ENCODE peak calls at places on chromosomes 2 and 18, in five cellular contexts. S is mammary epithelial cell, F is SJSA1, Z is HCT116, C is heart right ventricle. L is an unnamed sample.

GRCh38 chr18:8874872-8875271 is 169.5 kb downstream of the MTCL1 start:
- DNase-seq in S (no peak), F (no peak), Z (no peak), C (no peak), L (no peak)

GRCh38 chr2:149994057-149994728 is 406.6 kb upstream of the MMADHC start:
- DNase-seq in S (peak; percentile 100), F (peak; percentile 57), Z (peak; percentile 73), C (no peak), L (no peak)

GRCh38 chr2:109514857-109515256 is 98.9 kb downstream of the SEPTIN10 start:
- DNase-seq in S (no peak), F (no peak), Z (no peak), C (no peak), L (no peak)

GRCh38 chr2:176105727-176106635 is 1.1 kb upstream of the HOXD11 start:
- DNase-seq in S (no peak), F (no peak), Z (no peak), C (no peak), L (peak; percentile 50)

GRCh38 chr2:119520696-119521436 is 3.4 kb downstream of the SCTR start:
- DNase-seq in S (no peak), F (no peak), Z (no peak), C (no peak), L (no peak)

GRCh38 chr2:217069263-217070042 is 209.6 kb upstream of the TNP1 start:
- DNase-seq in S (no peak), F (no peak), Z (no peak), C (no peak), L (no peak)

GRCh38 chr2:26560892-26561291 is 80.3 kb downstream of the CIB4 start:
- DNase-seq in S (no peak), F (no peak), Z (no peak), C (no peak), L (no peak)

GRCh38 chr2:211709394-211709793 is 829.2 kb downstream of the ERBB4 start:
- DNase-seq in S (no peak), F (no peak), Z (no peak), C (no peak), L (no peak)

GRCh38 chr2:55115795-55116597 is 65.7 kb upstream of the RTN4 start:
- DNase-seq in S (peak; percentile 55), F (peak; percentile 60), Z (peak; percentile 80), C (no peak), L (no peak)

GRCh38 chr18:46755315-46756171 is 1.3 kb downstream of the ST8SIA5 start:
- DNase-seq in S (no peak), F (no peak), Z (no peak), C (no peak), L (no peak)

GRCh38 chr2:43292297-43292696 is 65.9 kb upstream of the ZFP36L2 start:
- DNase-seq in S (no peak), F (no peak), Z (no peak), C (no peak), L (peak; percentile 19)

GRCh38 chr2:216014006-216014405 is 655 bp upstream of the MREG start:
- DNase-seq in S (no peak), F (no peak), Z (no peak), C (no peak), L (no peak)

DNA sequence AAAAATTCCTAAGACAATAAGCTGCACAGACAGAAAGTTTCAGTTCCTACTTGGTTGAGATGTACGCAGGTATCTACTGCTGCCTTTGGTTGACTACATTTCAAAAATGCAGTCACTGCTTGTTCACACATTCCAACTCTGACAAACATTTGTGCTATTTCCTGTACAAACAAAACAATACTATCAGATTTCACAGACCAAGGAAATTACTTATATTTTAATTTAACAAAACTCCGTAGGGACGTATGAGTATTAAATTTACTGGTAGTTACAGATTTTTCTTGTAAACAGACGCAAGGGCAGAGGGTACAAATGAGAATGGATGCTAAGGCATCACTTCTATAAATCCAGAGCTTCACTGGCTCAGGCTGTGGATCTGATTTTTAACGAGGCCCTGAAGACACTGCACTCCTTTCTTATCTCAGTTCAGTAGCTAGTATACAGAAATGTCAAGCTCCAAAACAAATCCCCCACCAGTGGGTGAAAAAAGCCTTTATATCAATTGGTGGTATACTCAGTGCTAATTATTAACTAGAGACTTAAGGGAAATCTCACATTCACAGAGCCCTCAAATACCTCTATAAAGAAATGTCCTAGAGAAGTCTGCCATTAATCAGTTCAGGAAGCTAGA is 31.7 kb upstream of the TTC32 start:
- DNase-seq in S (peak; percentile 56), F (no peak), Z (no peak), C (no peak), L (no peak)
- H3K27ac ChIP-seq in S (peak overlapping the region; percentile 71), F (peak overlapping the region; percentile 95), Z (no peak overlapping the region), C (no peak overlapping the region), L (no peak overlapping the region)

GRCh38 chr2:231643494-231643888 is 50.8 kb downstream of the TEX44 start:
- DNase-seq in S (no peak), F (no peak), Z (no peak), C (no peak), L (no peak)

GRCh38 chr2:231640229-231640628 is 47.6 kb downstream of the TEX44 start:
- DNase-seq in S (no peak), F (no peak), Z (no peak), C (peak; percentile 39), L (no peak)

GRCh38 chr2:231640646-231641111 is 48.0 kb downstream of the TEX44 start:
- DNase-seq in S (no peak), F (peak; percentile 73), Z (peak; percentile 65), C (peak; percentile 81), L (peak; percentile 64)

GRCh38 chr2:231644426-231644825 is 51.8 kb downstream of the TEX44 start:
- DNase-seq in S (no peak), F (no peak), Z (no peak), C (no peak), L (no peak)

GRCh38 chr2:231642631-231643493 is 50.2 kb downstream of the TEX44 start:
- DNase-seq in S (peak; percentile 99), F (peak; percentile 98), Z (peak; percentile 99), C (peak; percentile 92), L (peak; percentile 93)
- H3K27ac ChIP-seq in S (peak overlapping the region; percentile 95), F (peak overlapping the region; percentile 85), Z (peak overlapping the region; percentile 100), C (peak overlapping the region; percentile 97), L (peak overlapping the region; percentile 100)

DNA sequence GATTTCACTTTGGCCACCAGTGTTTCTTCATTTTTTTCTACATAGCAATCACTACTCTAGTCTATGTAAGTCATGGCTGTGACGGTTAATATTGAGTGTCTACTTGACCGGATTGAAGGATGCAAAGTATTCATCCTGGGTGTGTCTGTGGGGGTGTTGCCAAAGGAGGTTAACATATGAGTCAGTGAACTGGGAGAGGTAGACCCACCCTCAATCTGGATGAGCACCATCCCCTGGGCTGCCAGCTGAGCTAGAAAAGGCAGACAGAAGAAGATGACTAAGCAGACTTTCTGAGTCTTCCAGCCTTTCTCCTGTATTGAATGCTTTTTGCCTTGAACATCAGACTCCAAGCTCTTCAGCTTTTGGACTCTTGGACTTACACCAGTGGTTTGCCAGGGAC is 265.0 kb upstream of the SLC8A1 start:
- DNase-seq in S (peak; percentile 73), F (peak; percentile 55), Z (no peak), C (no peak), L (no peak)
- H3K27ac ChIP-seq in S (peak overlapping the region; percentile 26), F (peak overlapping the region; percentile 23), Z (no peak overlapping the region), C (no peak overlapping the region), L (no peak overlapping the region)

GRCh38 chr2:64019083-64019974 is at the start of gene VPS54:
- DNase-seq in S (peak; percentile 49), F (peak; percentile 66), Z (peak; percentile 33), C (peak; percentile 48), L (peak; percentile 64)

GRCh38 chr2:64019975-64020281 is 700 bp upstream of the VPS54 start:
- DNase-seq in S (peak; percentile 39), F (no peak), Z (no peak), C (no peak), L (no peak)

GRCh38 chr2:64015898-64016297 is 3.3 kb downstream of the VPS54 start:
- DNase-seq in S (no peak), F (no peak), Z (no peak), C (no peak), L (no peak)

GRCh38 chr2:64017811-64018714 is 1.2 kb downstream of the VPS54 start:
- DNase-seq in S (peak; percentile 60), F (no peak), Z (no peak), C (no peak), L (no peak)

DNA sequence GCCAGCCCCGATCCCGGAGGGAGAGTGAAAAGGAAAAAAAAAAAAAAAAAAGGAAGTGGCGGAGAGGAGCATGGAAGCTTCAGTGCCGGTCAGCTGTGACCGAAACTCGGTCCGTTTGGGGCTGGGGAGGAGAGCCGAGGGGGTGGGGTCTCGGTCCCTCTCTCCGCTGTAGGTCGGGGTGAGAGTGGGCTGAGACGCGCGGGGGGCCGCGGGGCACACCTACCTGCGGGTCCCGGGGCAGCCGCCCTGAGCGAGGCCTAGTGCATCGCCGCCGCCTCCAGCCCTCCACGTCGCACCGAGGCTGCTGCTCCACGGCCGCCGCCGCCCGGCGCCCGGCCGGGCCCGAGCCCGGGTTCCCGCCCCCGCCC is 529 bp downstream of the VPS54 start:
- DNase-seq in S (no peak), F (no peak), Z (no peak), C (peak; percentile 40), L (peak; percentile 51)
- H3K27ac ChIP-seq in S (peak overlapping the region; percentile 88), F (peak overlapping the region; percentile 94), Z (peak overlapping the region; percentile 89), C (peak overlapping the region; percentile 95), L (peak overlapping the region; percentile 99)

GRCh38 chr2:167133614-167134013 is 245.3 kb downstream of the XIRP2 start:
- DNase-seq in S (no peak), F (no peak), Z (no peak), C (no peak), L (no peak)

GRCh38 chr2:167136876-167137579 is 248.7 kb downstream of the XIRP2 start:
- DNase-seq in S (peak; percentile 12), F (no peak), Z (no peak), C (no peak), L (no peak)

GRCh38 chr2:167132906-167133555 is 244.8 kb downstream of the XIRP2 start:
- DNase-seq in S (no peak), F (no peak), Z (no peak), C (no peak), L (no peak)

GRCh38 chr2:167134381-167135072 is 246.2 kb downstream of the XIRP2 start:
- DNase-seq in S (peak; percentile 84), F (peak; percentile 47), Z (no peak), C (no peak), L (no peak)

GRCh38 chr2:167135691-167136090 is 247.4 kb downstream of the XIRP2 start:
- DNase-seq in S (no peak), F (no peak), Z (no peak), C (no peak), L (no peak)
- H3K27ac ChIP-seq in S (peak overlapping the region; percentile 69), F (peak overlapping the region; percentile 42), Z (no peak overlapping the region), C (no peak overlapping the region), L (no peak overlapping the region)

GRCh38 chr2:85777441-85777861 is 23.7 kb downstream of the ATOH8 start:
- DNase-seq in S (no peak), F (no peak), Z (no peak), C (peak; percentile 57), L (no peak)
- H3K27ac ChIP-seq in S (no peak overlapping the region), F (no peak overlapping the region), Z (no peak overlapping the region), C (peak overlapping the region; percentile 91), L (no peak overlapping the region)

GRCh38 chr2:95346236-95346737 is 49.1 kb downstream of the KCNIP3 start:
- DNase-seq in S (peak; percentile 66), F (peak; percentile 47), Z (no peak), C (peak; percentile 52), L (peak; percentile 84)

GRCh38 chr2:95345066-95345414 is 47.9 kb downstream of the KCNIP3 start:
- DNase-seq in S (no peak), F (no peak), Z (no peak), C (no peak), L (no peak)

GRCh38 chr2:95344656-95345055 is 47.5 kb downstream of the KCNIP3 start:
- DNase-seq in S (no peak), F (no peak), Z (no peak), C (no peak), L (no peak)

GRCh38 chr2:95346738-95347671 is 49.9 kb downstream of the KCNIP3 start:
- DNase-seq in S (no peak), F (peak; percentile 41), Z (no peak), C (no peak), L (peak; percentile 41)

GRCh38 chr2:95345415-95346235 is 48.5 kb downstream of the KCNIP3 start:
- DNase-seq in S (peak; percentile 77), F (peak; percentile 83), Z (peak; percentile 60), C (peak; percentile 76), L (peak; percentile 92)
- H3K27ac ChIP-seq in S (peak overlapping the region; percentile 10), F (no peak overlapping the region), Z (peak overlapping the region; percentile 49), C (peak overlapping the region; percentile 76), L (peak overlapping the region; percentile 86)